ENCODE peak calls at places on chromosomes 13 and 19, in five cellular contexts. K is IMR-90, M is SK-N-SH, U is K562, E is GM12878. Y is an unnamed sample.
A peak's percentile ranks its signal among the peaks of the same experiment; 100 is the strongest.

GRCh38 chr13:26460652-26461051 is 96.8 kb upstream of the WASF3 start:
- DNase-seq in K (peak; percentile 84), M (no peak), U (no peak), E (no peak), Y (no peak)

GRCh38 chr13:32669030-32669646 is 82.9 kb downstream of the PDS5B start:
- DNase-seq in K (peak; percentile 67), M (peak; percentile 36), U (peak; percentile 51), E (no peak), Y (peak; percentile 48)

GRCh38 chr13:47064381-47064780 is 167.5 kb upstream of the HTR2A start:
- DNase-seq in K (no peak), M (no peak), U (no peak), E (no peak), Y (no peak)

GRCh38 chr13:71499944-71500514 is 367.0 kb downstream of the DACH1 start:
- DNase-seq in K (no peak), M (no peak), U (no peak), E (no peak), Y (no peak)

GRCh38 chr19:33812388-33813330 is 16.0 kb downstream of the KCTD15 start:
- DNase-seq in K (no peak), M (peak; percentile 87), U (no peak), E (no peak), Y (no peak)

GRCh38 chr19:50451223-50451534 is 18.5 kb downstream of the MYBPC2 start:
- DNase-seq in K (no peak), M (no peak), U (no peak), E (no peak), Y (no peak)

GRCh38 chr13:92590503-92590908 is 636.1 kb upstream of the GPC6 start:
- DNase-seq in K (peak; percentile 3), M (no peak), U (no peak), E (no peak), Y (no peak)

GRCh38 chr19:970695-971094 is 13.4 kb upstream of the WDR18 start:
- DNase-seq in K (no peak), M (peak; percentile 72), U (peak; percentile 74), E (no peak), Y (peak; percentile 60)

DNA sequence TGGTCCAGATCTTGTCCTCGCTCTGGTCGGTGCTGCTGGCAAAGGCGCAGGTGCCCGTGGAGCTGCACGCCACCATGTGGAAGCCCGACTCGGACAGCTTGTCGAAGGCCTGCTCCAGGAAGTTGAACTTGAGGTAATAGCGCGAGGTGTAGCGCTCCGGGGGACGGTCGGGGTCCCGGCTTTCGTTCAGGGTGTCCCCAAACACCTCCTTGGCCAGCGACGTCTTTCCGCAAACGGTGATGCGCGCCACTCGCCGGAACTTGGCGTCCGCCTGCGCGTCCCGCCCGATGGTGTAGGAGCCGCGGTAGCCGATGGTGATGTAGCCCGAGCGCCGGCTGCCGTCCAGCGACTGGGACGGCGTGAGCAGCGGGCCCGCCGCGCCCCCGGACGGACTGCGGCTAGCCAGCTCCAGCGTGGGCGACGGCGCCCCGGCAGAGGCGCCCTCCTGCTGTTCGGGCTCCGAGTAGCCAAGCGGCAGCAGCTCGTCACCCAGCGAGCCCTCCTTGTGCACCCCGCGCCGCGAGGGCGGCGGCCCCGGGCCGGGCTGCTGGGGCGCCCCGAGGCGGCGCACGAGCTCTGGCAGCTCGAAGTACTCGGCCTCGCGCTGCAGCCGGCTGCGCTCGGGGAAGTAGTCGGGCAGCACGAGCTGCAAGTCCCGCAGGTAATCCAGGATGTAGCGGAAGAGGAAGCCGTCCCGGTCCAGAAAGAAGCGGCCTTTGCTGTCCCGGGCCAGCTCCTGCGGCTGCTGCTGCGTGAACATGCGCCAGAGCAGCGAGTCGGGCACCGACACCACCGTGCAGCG is 801 bp downstream of the KCTD12 start:
- DNase-seq in K (peak; percentile 61), M (peak; percentile 81), U (peak; percentile 23), E (no peak), Y (peak; percentile 66)
- TF ChIP-seq RCOR1 in K (no peak), M (no peak), U (no peak), E (no peak), Y (no peak)

GRCh38 chr13:59266478-59267063 is 897.2 kb downstream of the DIAPH3 start:
- DNase-seq in K (no peak), M (no peak), U (no peak), E (no peak), Y (no peak)

GRCh38 chr13:59263531-59263930 is 900.2 kb downstream of the DIAPH3 start:
- DNase-seq in K (no peak), M (no peak), U (no peak), E (no peak), Y (no peak)

GRCh38 chr13:59259416-59260000 is 904.2 kb downstream of the DIAPH3 start:
- DNase-seq in K (no peak), M (no peak), U (no peak), E (no peak), Y (no peak)

DNA sequence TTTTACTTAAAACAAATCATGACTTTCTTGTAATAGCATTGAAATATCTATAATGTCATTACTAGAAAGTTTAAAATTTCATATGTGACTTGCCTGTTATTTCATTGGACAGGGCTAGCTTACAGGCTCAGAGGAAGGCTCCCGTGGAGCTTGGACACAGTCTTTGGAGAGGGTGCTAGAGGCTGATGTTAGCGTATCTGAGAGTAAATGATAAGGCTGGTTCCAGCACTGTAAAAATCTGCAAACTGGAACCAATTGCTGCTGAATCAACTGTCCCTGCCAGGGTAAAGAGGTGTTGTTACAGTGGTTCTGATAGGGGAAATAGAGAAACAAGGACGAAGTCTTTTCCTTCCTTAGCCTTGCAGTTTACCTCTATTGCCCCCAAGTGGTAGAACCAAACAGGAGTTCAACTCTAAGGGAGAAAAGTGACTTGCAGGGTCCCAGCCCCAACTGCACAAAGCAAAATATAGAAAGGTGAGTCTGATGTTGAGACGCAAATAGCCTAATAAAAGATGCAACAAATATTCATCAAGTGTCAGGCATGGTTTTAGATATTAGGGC is 901.7 kb downstream of the DIAPH3 start:
- DNase-seq in K (peak; percentile 12), M (no peak), U (peak; percentile 12), E (no peak), Y (no peak)
- TF ChIP-seq RCOR1 in K (no peak), M (no peak), U (no peak), E (no peak), Y (no peak)

GRCh38 chr19:41753159-41753558 is 2.2 kb upstream of the CEACAM6 start:
- DNase-seq in K (no peak), M (peak; percentile 46), U (peak; percentile 73), E (no peak), Y (peak; percentile 74)
- TF ChIP-seq RCOR1 in K (no peak), M (no peak), U (no peak), E (no peak), Y (no peak)

GRCh38 chr19:48169974-48170803 is at the start of the genes LIG1 and ZSWIM9:
- DNase-seq in K (peak; percentile 95), M (peak; percentile 98), U (peak; percentile 94), E (peak; percentile 71), Y (peak; percentile 99)

GRCh38 chr19:48170817-48171347 is 402 bp downstream of the ZSWIM9 start:
- DNase-seq in K (no peak), M (peak; percentile 64), U (peak; percentile 14), E (no peak), Y (no peak)

GRCh38 chr19:48171584-48172170 is 1.2 kb downstream of the ZSWIM9 start:
- DNase-seq in K (no peak), M (no peak), U (no peak), E (no peak), Y (no peak)

GRCh38 chr19:48168689-48169088 is 1.5 kb downstream of the LIG1 start:
- DNase-seq in K (no peak), M (no peak), U (no peak), E (no peak), Y (no peak)

DNA sequence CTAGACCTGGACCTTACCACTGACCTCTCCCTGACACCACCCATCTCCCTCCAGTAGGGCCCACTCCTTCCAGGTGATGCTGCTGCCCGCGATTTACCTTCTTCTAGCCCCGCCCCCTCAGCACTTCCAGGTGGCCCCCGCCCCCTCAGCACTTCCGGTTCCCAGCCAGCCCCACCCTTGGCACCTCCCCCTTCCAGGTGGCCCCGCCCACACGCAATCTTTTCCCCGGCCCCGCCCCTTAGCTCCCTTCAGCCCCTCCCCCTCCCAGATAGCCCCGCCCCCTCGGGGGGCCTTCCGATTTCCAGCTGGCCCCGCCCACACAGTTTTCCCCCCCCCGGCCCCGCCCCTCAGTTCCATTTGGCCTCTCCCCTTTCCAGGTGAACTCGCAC is 565 bp downstream of the LIG1 start:
- DNase-seq in K (peak; percentile 56), M (peak; percentile 97), U (peak; percentile 82), E (no peak), Y (peak; percentile 89)
- TF ChIP-seq RCOR1 in K (no peak), M (no peak), U (no peak), E (no peak), Y (no peak)

DNA sequence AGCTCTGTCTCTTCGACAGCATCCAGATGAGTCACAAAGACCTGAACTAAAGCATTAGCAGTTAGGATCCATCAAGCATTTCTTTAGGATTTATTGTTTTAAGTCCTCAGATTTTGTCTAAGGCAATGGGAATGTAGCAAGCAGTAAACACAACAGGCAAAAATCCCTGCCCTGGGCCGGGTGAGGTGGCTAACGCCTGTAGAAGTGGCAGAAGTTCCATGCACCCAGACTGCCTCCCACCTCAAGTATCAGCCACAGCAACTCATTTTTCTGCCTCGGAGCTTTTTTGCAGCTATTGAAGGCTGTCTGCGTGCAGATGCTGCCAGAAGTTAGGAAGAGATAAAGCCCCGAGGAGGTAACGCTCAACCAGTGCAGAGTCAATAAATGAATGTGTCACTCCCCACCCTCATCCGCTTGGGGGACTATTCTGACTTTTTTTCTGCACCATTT is 47.1 kb upstream of the MRI1 start:
- DNase-seq in K (peak; percentile 63), M (no peak), U (peak; percentile 87), E (no peak), Y (no peak)
- TF ChIP-seq RCOR1 in K (no peak), M (no peak), U (peak; percentile 92), E (no peak), Y (no peak)

GRCh38 chr19:35438527-35438926 is 9.5 kb upstream of the FFAR2 start:
- DNase-seq in K (no peak), M (no peak), U (peak; percentile 38), E (no peak), Y (no peak)
- TF ChIP-seq RCOR1 in K (no peak), M (no peak), U (no peak), E (no peak), Y (no peak)

GRCh38 chr13:23808803-23809202 is 80.4 kb downstream of the MIPEP start:
- DNase-seq in K (no peak), M (no peak), U (no peak), E (no peak), Y (no peak)
- TF ChIP-seq RCOR1 in K (no peak), M (no peak), U (no peak), E (no peak), Y (no peak)

Y was measured in A549.